ENCODE peak calls at places on chromosomes 7 and 10, in four cellular contexts. W is SK-N-SH, O is K562, U is HepG2. J is an unnamed sample.

GRCh38 chr10:76973515-76974289 is 663.9 kb downstream of the KCNMA1 start:
- DNase-seq in O (no peak), U (no peak), W (peak), J (no peak)

GRCh38 chr10:116287906-116288501 is 15.0 kb upstream of the GFRA1 start:
- DNase-seq in W (peak), U (peak), O (no peak), J (peak)

GRCh38 chr7:76020031-76020714 is 25.8 kb upstream of the TMEM120A start:
- DNase-seq in O (peak), U (peak), W (peak), J (peak)

GRCh38 chr7:92279429-92280031 is 33.8 kb downstream of the ANKIB1 start:
- DNase-seq in U (no peak), W (no peak), O (no peak), J (no peak)

GRCh38 chr7:155580367-155580766 is 34.0 kb upstream of the CNPY1 start:
- DNase-seq in U (no peak), O (no peak), W (no peak), J (no peak)

GRCh38 chr10:71187600-71187999 is 24.8 kb upstream of the UNC5B start:
- DNase-seq in W (no peak), O (no peak), U (no peak), J (no peak)

GRCh38 chr10:78600740-78601139 is 468.0 kb upstream of the ZMIZ1 start:
- DNase-seq in U (no peak), O (no peak), W (no peak), J (no peak)

GRCh38 chr10:31319602-31320178 is 674 bp downstream of the ZEB1 start:
- DNase-seq in W (peak), U (no peak), O (peak), J (no peak)

GRCh38 chr10:32253300-32253699 is 93.7 kb downstream of the EPC1 start:
- DNase-seq in U (no peak), O (peak), W (no peak), J (no peak)

GRCh38 chr7:111265394-111265793 is 174.5 kb downstream of the LRRN3 start:
- DNase-seq in O (no peak), U (no peak), W (no peak), J (no peak)

GRCh38 chr10:30115391-30116253 is 56.2 kb upstream of the JCAD start:
- DNase-seq in O (no peak), W (no peak), U (no peak), J (no peak)

GRCh38 chr10:17765602-17766001 is 13.6 kb downstream of the TMEM236 start:
- DNase-seq in W (no peak), O (no peak), U (no peak), J (no peak)

GRCh38 chr7:148397555-148397954 is 193.0 kb upstream of the C7orf33 start:
- DNase-seq in W (no peak), U (no peak), O (no peak), J (no peak)

GRCh38 chr10:67550042-67550441 is 146.0 kb downstream of the CTNNA3 start:
- DNase-seq in O (no peak), W (no peak), U (no peak), J (no peak)

GRCh38 chr10:43392757-43393156 is 16.2 kb downstream of the HNRNPF start:
- DNase-seq in W (no peak), O (peak), U (no peak), J (no peak)

GRCh38 chr7:69934475-69934903 is 336.2 kb downstream of the AUTS2 start:
- DNase-seq in U (no peak), W (peak), O (no peak), J (no peak)

GRCh38 chr10:103451871-103452713 is at the start of gene CALHM2:
- DNase-seq in W (peak), U (peak), O (no peak), J (peak)

GRCh38 chr10:86659721-86660438 is 5.5 kb downstream of the OPN4 start:
- DNase-seq in U (no peak), W (no peak), O (no peak), J (peak)

GRCh38 chr7:7617550-7617949 is 23.0 kb upstream of the UMAD1 start:
- DNase-seq in U (no peak), W (no peak), O (no peak), J (no peak)

GRCh38 chr7:1169409-1170368 is 9.7 kb upstream of the ZFAND2A start:
- DNase-seq in O (peak), U (peak), W (peak), J (peak)

GRCh38 chr10:73854310-73854709 is 20.0 kb downstream of the CAMK2G start:
- DNase-seq in O (no peak), W (no peak), U (peak), J (no peak)

GRCh38 chr10:58782876-58783859 is 270.5 kb downstream of the BICC1 start:
- DNase-seq in O (no peak), W (no peak), U (no peak), J (no peak)

GRCh38 chr10:113291413-113291812 is 261.4 kb upstream of the HABP2 start:
- DNase-seq in O (no peak), U (no peak), W (no peak), J (no peak)

GRCh38 chr7:29548823-29549222 is 14.8 kb upstream of the PRR15 start:
- DNase-seq in W (no peak), U (no peak), O (no peak), J (no peak)

GRCh38 chr7:665751-666453 is 60.6 kb upstream of the DNAAF5 start:
- DNase-seq in W (peak), U (no peak), O (no peak), J (peak)

DNA sequence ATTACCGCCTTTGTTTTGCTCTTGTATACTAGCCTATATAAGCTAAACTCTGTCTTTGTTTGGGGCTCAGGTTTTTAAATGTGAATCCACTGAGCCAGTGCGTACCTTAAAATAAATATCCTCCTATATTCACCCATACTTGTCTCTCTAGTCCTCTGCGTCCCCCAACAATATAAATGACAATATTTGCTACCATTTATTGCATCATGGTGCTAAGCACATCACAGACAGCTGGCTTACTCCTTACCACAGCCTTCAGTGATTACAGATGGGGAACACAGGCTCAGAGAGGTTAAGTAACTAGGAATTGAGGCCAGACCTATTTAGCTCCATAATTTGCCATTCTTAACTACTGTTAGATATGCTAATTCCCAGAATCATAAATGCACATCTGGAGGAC is 3.4 kb upstream of the ADCK2 start:
- DNase-seq in O (no peak), W (no peak), U (no peak), J (no peak)
- TF ChIP-seq FOXJ3 in O (no peak), W (no peak), U (no peak), J (no peak)

GRCh38 chr7:135879238-135879637 is 97.9 kb downstream of the MTPN start:
- DNase-seq in U (no peak), W (no peak), O (no peak), J (no peak)

GRCh38 chr7:135878284-135878683 is 98.9 kb downstream of the MTPN start:
- DNase-seq in W (no peak), O (no peak), U (no peak), J (no peak)

GRCh38 chr7:135877799-135878198 is 99.4 kb downstream of the MTPN start:
- DNase-seq in U (no peak), O (no peak), W (no peak), J (no peak)
- TF ChIP-seq FOXJ3 in U (no peak), O (no peak), W (no peak), J (no peak)

GRCh38 chr7:2612445-2613112 is 19.2 kb upstream of the TTYH3 start:
- DNase-seq in W (no peak), O (peak), U (no peak), J (peak)
- TF ChIP-seq FOXJ3 in W (no peak), O (no peak), U (no peak), J (no peak)

GRCh38 chr7:140732436-140732835 is 35.9 kb downstream of the NDUFB2 start:
- DNase-seq in O (no peak), U (no peak), W (no peak), J (no peak)
- TF ChIP-seq FOXJ3 in O (no peak), U (no peak), W (no peak), J (no peak)

GRCh38 chr7:130276796-130277762 is 10.4 kb downstream of the CPA2 start:
- DNase-seq in W (no peak), O (no peak), U (no peak), J (no peak)

GRCh38 chr7:130274983-130275649 is 8.5 kb downstream of the CPA2 start:
- DNase-seq in O (no peak), W (no peak), U (no peak), J (peak)

GRCh38 chr7:130275826-130276291 is 9.2 kb downstream of the CPA2 start:
- DNase-seq in U (no peak), W (no peak), O (no peak), J (no peak)

GRCh38 chr7:130278892-130279690 is 12.4 kb downstream of the CPA2 start:
- DNase-seq in W (no peak), U (no peak), O (no peak), J (no peak)

GRCh38 chr7:130277763-130278643 is 11.3 kb downstream of the CPA2 start:
- DNase-seq in O (peak), W (peak), U (peak), J (peak)
- TF ChIP-seq FOXJ3 in O (no peak), W (no peak), U (no peak), J (no peak)

J was measured in WTC11.